ENCODE peak calls at places on chromosomes 7 and 10, in five cellular contexts. S is aorta; D is fibroblast of gingiva; U is ACHN; X is activated CD8-positive, alpha-beta memory T cell treated with anti-CD3 and anti-CD28 coated beads for 48 hours. M is an unnamed sample.

GRCh38 chr7:55156919-55157318 is 138.1 kb downstream of the EGFR start:
- DNase-seq in S (no peak), D (no peak), U (no peak), X (no peak), M (no peak)

GRCh38 chr10:75957321-75957720 is 525.9 kb downstream of the LRMDA start:
- DNase-seq in S (no peak), D (no peak), U (no peak), X (no peak), M (no peak)

GRCh38 chr7:47539398-47540052 is 42.4 kb downstream of the TNS3 start:
- DNase-seq in S (peak), D (no peak), U (peak), X (no peak), M (no peak)

GRCh38 chr7:123845823-123846216 is 851 bp downstream of the HYAL4 start:
- DNase-seq in S (no peak), D (no peak), U (no peak), X (no peak), M (no peak)

GRCh38 chr7:43248961-43249807 is 136.7 kb downstream of the HECW1 start:
- DNase-seq in S (no peak), D (peak), U (no peak), X (no peak), M (no peak)

GRCh38 chr10:118499186-118499585 is 96.3 kb downstream of the PRLHR start:
- DNase-seq in S (no peak), D (no peak), U (no peak), X (no peak), M (no peak)

GRCh38 chr7:151372612-151373265 is 31.1 kb downstream of the NUB1 start:
- DNase-seq in S (peak), D (no peak), U (no peak), X (no peak), M (no peak)

GRCh38 chr10:28839600-28840007 is 162.3 kb downstream of the BAMBI start:
- DNase-seq in S (no peak), D (no peak), U (no peak), X (no peak), M (no peak)

GRCh38 chr7:17121671-17122070 is 176.8 kb upstream of the AHR start:
- DNase-seq in S (no peak), D (peak), U (no peak), X (no peak), M (no peak)

GRCh38 chr10:44703241-44704155 is 207.6 kb upstream of the TMEM72 start:
- DNase-seq in S (no peak), D (peak), U (no peak), X (no peak), M (no peak)

GRCh38 chr10:116974442-116975005 is 30.5 kb downstream of the SHTN1 start:
- DNase-seq in S (no peak), D (peak), U (no peak), X (no peak), M (no peak)

GRCh38 chr10:5234106-5234877 is 37.7 kb downstream of the AKR1C4 start:
- DNase-seq in S (no peak), D (peak), U (no peak), X (no peak), M (no peak)

GRCh38 chr7:87570178-87570577 is 30.5 kb downstream of the ABCB1 start:
- DNase-seq in S (no peak), D (peak), U (peak), X (no peak), M (no peak)

GRCh38 chr7:93757421-93757820 is 133.1 kb downstream of the TFPI2 start:
- DNase-seq in S (no peak), D (no peak), U (peak), X (no peak), M (no peak)

M was measured in mesothelial cell of epicardium.